ENCODE peak calls at places on chromosome 19, in five cellular contexts. H is stomach, K is mesendoderm, X is GM12865, Y is activated B cell treated with CpG ODN at 0.5 μM for 24 hours. Z is an unnamed sample.

GRCh38 chr19:3034194-3034844 is 5.2 kb upstream of the TLE2 start:
- DNase-seq in K (peak), Y (no peak), H (no peak), X (no peak), Z (no peak)

GRCh38 chr19:10260141-10260584 is 8.1 kb downstream of the MRPL4 start:
- DNase-seq in H (peak), Y (no peak), K (no peak), X (peak), Z (no peak)

GRCh38 chr19:49894011-49894664 is 2.5 kb downstream of the IL4I1 start:
- DNase-seq in Y (no peak), K (no peak), H (no peak), X (peak), Z (no peak)

GRCh38 chr19:19670070-19670551 is 1.5 kb downstream of the ZNF101 start:
- DNase-seq in K (peak), H (no peak), Y (no peak), X (no peak), Z (no peak)

GRCh38 chr19:33488826-33489225 is 32.8 kb downstream of the PEPD start:
- DNase-seq in H (no peak), K (no peak), Y (no peak), X (no peak), Z (no peak)

GRCh38 chr19:35902870-35903475 is 644 bp downstream of the HCST start:
- DNase-seq in Y (no peak), H (no peak), X (no peak), K (no peak), Z (no peak)

GRCh38 chr19:15161028-15161984 is 39.5 kb downstream of the NOTCH3 start:
- DNase-seq in Y (no peak), X (peak), K (peak), H (no peak), Z (no peak)

GRCh38 chr19:46977548-46977947 is 42.1 kb upstream of the NPAS1 start:
- DNase-seq in K (no peak), H (no peak), X (no peak), Y (no peak), Z (no peak)

GRCh38 chr19:48489608-48490216 is 20.5 kb downstream of the CYTH2 start:
- DNase-seq in Y (peak), K (peak), X (peak), H (peak), Z (no peak)

GRCh38 chr19:50911206-50912101 is at the start of gene KLK4:
- DNase-seq in Y (no peak), K (no peak), X (no peak), H (no peak), Z (no peak)

GRCh38 chr19:6063576-6063961 is 46.7 kb downstream of the RFX2 start:
- DNase-seq in Y (no peak), K (no peak), X (no peak), H (no peak), Z (no peak)

GRCh38 chr19:9836021-9836420 is 903 bp downstream of the PIN1 start:
- DNase-seq in X (peak), Y (no peak), H (no peak), K (no peak), Z (no peak)

GRCh38 chr19:17859533-17860330 is at the start of gene RPL18A:
- DNase-seq in H (peak), Y (peak), K (peak), X (peak), Z (peak)

GRCh38 chr19:10961763-10962536 is 1.1 kb downstream of the SMARCA4 start:
- DNase-seq in K (peak), Y (no peak), X (peak), H (no peak), Z (no peak)

GRCh38 chr19:1265611-1266115 is 3.5 kb upstream of the CIRBP start:
- DNase-seq in Y (peak), H (no peak), K (peak), X (no peak), Z (no peak)

GRCh38 chr19:18478545-18479311 is 40.8 kb upstream of the ISYNA1 start:
- DNase-seq in H (peak), X (peak), K (peak), Y (no peak), Z (peak)

GRCh38 chr19:31342926-31343325 is 6.3 kb downstream of the TSHZ3 start:
- DNase-seq in X (no peak), H (no peak), Y (no peak), K (no peak), Z (no peak)

GRCh38 chr19:1986357-1987162 is 29.0 kb downstream of the BTBD2 start:
- DNase-seq in X (no peak), K (no peak), H (no peak), Y (no peak), Z (no peak)

GRCh38 chr19:18017275-18018083 is 9.5 kb downstream of the ARRDC2 start:
- DNase-seq in H (no peak), K (no peak), Y (no peak), X (no peak), Z (no peak)

GRCh38 chr19:3612330-3612729 is 5.7 kb upstream of the TBXA2R start:
- DNase-seq in K (no peak), X (no peak), Y (no peak), H (no peak), Z (no peak)

GRCh38 chr19:722553-723101 is 13.9 kb downstream of the PALM start:
- DNase-seq in K (no peak), Y (no peak), X (peak), H (no peak), Z (no peak)

GRCh38 chr19:45819769-45820168 is 4.7 kb upstream of the RSPH6A start:
- DNase-seq in Y (no peak), H (no peak), X (no peak), K (no peak), Z (no peak)

GRCh38 chr19:45879971-45880370 is 6.0 kb downstream of the IRF2BP1 start:
- DNase-seq in X (no peak), K (no peak), Y (no peak), H (no peak), Z (no peak)

GRCh38 chr19:2333027-2333806 is 4.7 kb downstream of the SPPL2B start:
- DNase-seq in Y (no peak), X (no peak), H (peak), K (no peak), Z (no peak)

GRCh38 chr19:19532806-19533701 is 4.3 kb downstream of the YJEFN3 start:
- DNase-seq in Y (no peak), K (no peak), X (no peak), H (no peak), Z (no peak)

GRCh38 chr19:2970201-2970838 is 7.0 kb upstream of the TLE6 start:
- DNase-seq in X (no peak), Y (no peak), H (no peak), K (no peak), Z (no peak)

GRCh38 chr19:47230122-47230920 is 678 bp downstream of the BBC3 start:
- DNase-seq in Y (peak), X (peak), K (peak), H (peak), Z (no peak)

GRCh38 chr19:28242317-28242927 is 970.5 kb downstream of the UQCRFS1 start:
- DNase-seq in Y (no peak), X (peak), H (no peak), K (peak), Z (no peak)

GRCh38 chr19:40601061-40601973 is at the start of gene LTBP4:
- DNase-seq in X (no peak), K (no peak), H (no peak), Y (peak), Z (no peak)

GRCh38 chr19:1353144-1353543 is 30.6 kb upstream of the NDUFS7 start:
- DNase-seq in H (no peak), K (no peak), Y (no peak), X (no peak), Z (no peak)

GRCh38 chr19:47735131-47735530 is 10.2 kb upstream of the NOP53 start:
- DNase-seq in K (peak), H (no peak), Y (no peak), X (no peak), Z (no peak)

GRCh38 chr19:5355076-5355475 is 14.5 kb upstream of the PTPRS start:
- DNase-seq in H (no peak), X (no peak), Y (no peak), K (no peak), Z (no peak)

GRCh38 chr19:50728084-50728737 is 5.0 kb downstream of the CLEC11A start:
- DNase-seq in X (no peak), Y (no peak), K (peak), H (peak), Z (no peak)

GRCh38 chr19:54209748-54210494 is 9.3 kb downstream of the RPS9 start:
- DNase-seq in K (peak), Y (no peak), H (peak), X (no peak), Z (peak)

GRCh38 chr19:18896421-18896841 is 473 bp upstream of the CERS1 start:
- DNase-seq in Y (no peak), X (no peak), H (no peak), K (no peak), Z (no peak)

Z was measured in AG04449.